ENCODE peak calls at places on chromosomes 5 and 9, in four cellular contexts. M is central memory CD4-positive, alpha-beta T cell; F is GM03348; D is hypothalamus. J is an unnamed sample.

GRCh38 chr5:169548315-169548714 is 35.3 kb upstream of the SPDL1 start:
- DNase-seq in F (peak), D (no peak), M (no peak), J (peak)

GRCh38 chr9:114250235-114250568 is 72.7 kb upstream of the ORM1 start:
- DNase-seq in F (peak), D (peak), M (no peak), J (peak)

GRCh38 chr9:92245005-92245797 is 48.3 kb downstream of the IARS1 start:
- DNase-seq in F (peak), D (no peak), M (no peak), J (peak)

GRCh38 chr5:127229185-127229889 is 61.3 kb upstream of the MEGF10 start:
- DNase-seq in F (peak), M (peak), D (peak), J (peak)

GRCh38 chr5:38466444-38467189 is 89.8 kb downstream of the LIFR start:
- DNase-seq in D (peak), M (no peak), F (peak), J (no peak)

GRCh38 chr5:40477856-40478546 is 201.7 kb upstream of the PTGER4 start:
- DNase-seq in D (no peak), M (no peak), F (peak), J (peak)

GRCh38 chr9:74498616-74499095 is 1.5 kb downstream of the RORB start:
- DNase-seq in M (no peak), F (no peak), D (no peak), J (no peak)

GRCh38 chr9:25964239-25964638 is 286.0 kb upstream of the TUSC1 start:
- DNase-seq in M (no peak), D (no peak), F (peak), J (peak)

GRCh38 chr5:157729858-157730257 is 1.4 kb upstream of the THG1L start:
- DNase-seq in D (no peak), F (no peak), M (no peak), J (no peak)

J was measured in RPMI7951.